ENCODE peak calls at places on chromosomes 16 and 17, in nine cellular contexts. K is iPS-NIHi11; C is activated CD4-positive, alpha-beta T cell treated with anti-CD3 and anti-CD28 coated beads, Interleukin-2, amount 10 ng/mL, durations not matched to agents 7 days and 5 days; U is stimulated activated CD4-positive, alpha-beta T cell treated with anti-CD3 and anti-CD28 coated beads, Interleukin-2, amount 100 ng/mL, for 24 hours; B is AG20443; R is AML-193; L is colonic mucosa; H is Kasumi-1; M is AG09319. J is an unnamed sample.

GRCh38 chr17:27496501-27496943 is 40.3 kb downstream of the KSR1 start:
- DNase-seq in K (peak; percentile 74), R (no peak), B (no peak), L (no peak), U (no peak), C (no peak), H (no peak), M (no peak), J (no peak)

GRCh38 chr16:50360779-50361178 is 8.0 kb downstream of the BRD7 start:
- DNase-seq in B (no peak), C (no peak), K (no peak), U (no peak), R (no peak), L (no peak), H (no peak), M (no peak), J (no peak)

GRCh38 chr16:14087590-14088154 is 16.6 kb downstream of the MRTFB start:
- DNase-seq in H (no peak), K (no peak), C (no peak), R (no peak), B (no peak), L (no peak), M (no peak), U (no peak), J (no peak)

GRCh38 chr16:23896832-23897821 is 61.3 kb downstream of the PRKCB start:
- DNase-seq in L (no peak), R (no peak), M (no peak), U (no peak), B (no peak), C (peak; percentile 17), K (no peak), H (peak; percentile 77), J (no peak)

GRCh38 chr16:9545500-9546437 is 454.3 kb downstream of the HAPSTR1 start:
- DNase-seq in R (no peak), K (no peak), U (no peak), H (no peak), M (no peak), B (no peak), C (no peak), L (no peak), J (no peak)

GRCh38 chr17:73776978-73777567 is 132.8 kb upstream of the SDK2 start:
- DNase-seq in H (no peak), B (no peak), M (no peak), K (no peak), L (no peak), U (no peak), C (no peak), R (no peak), J (no peak)

GRCh38 chr17:50421308-50422031 is 4.5 kb upstream of the ACSF2 start:
- DNase-seq in M (no peak), R (peak; percentile 69), C (peak; percentile 11), K (no peak), U (no peak), B (no peak), H (peak; percentile 65), L (no peak), J (peak; percentile 34)

GRCh38 chr16:57478396-57479024 is 7.8 kb downstream of the DOK4 start:
- DNase-seq in R (no peak), H (no peak), L (no peak), K (no peak), M (no peak), C (no peak), U (no peak), B (no peak), J (no peak)

GRCh38 chr17:30093463-30094147 is 23.0 kb upstream of the NSRP1 start:
- DNase-seq in H (peak; percentile 69), U (peak; percentile 55), B (peak; percentile 84), M (peak; percentile 15), K (peak; percentile 93), C (peak; percentile 57), R (peak; percentile 78), L (peak; percentile 40), J (no peak)

GRCh38 chr16:83994703-83995102 is 26.7 kb downstream of the NECAB2 start:
- DNase-seq in M (no peak), L (no peak), C (no peak), H (no peak), U (no peak), K (no peak), R (no peak), B (no peak), J (no peak)

GRCh38 chr17:5000237-5000639 is 2.5 kb downstream of the KIF1C start:
- DNase-seq in R (no peak), C (no peak), B (peak; percentile 74), M (no peak), U (no peak), L (peak; percentile 53), H (no peak), K (no peak), J (no peak)

GRCh38 chr17:31745964-31746650 is 112.9 kb downstream of the COPRS start:
- DNase-seq in H (no peak), L (no peak), C (no peak), M (no peak), B (no peak), U (no peak), K (no peak), R (no peak), J (no peak)

GRCh38 chr17:20306924-20307323 is 160.4 kb downstream of the LGALS9B start:
- DNase-seq in L (no peak), M (no peak), B (no peak), K (no peak), R (no peak), H (no peak), C (no peak), U (no peak), J (no peak)

GRCh38 chr17:49249292-49249794 is 18.8 kb upstream of the PHOSPHO1 start:
- DNase-seq in H (no peak), M (no peak), U (no peak), R (no peak), K (peak; percentile 69), L (no peak), C (no peak), B (peak; percentile 76), J (no peak)

GRCh38 chr16:77596243-77596642 is 126.1 kb upstream of the NUDT7 start:
- DNase-seq in R (no peak), U (no peak), M (peak; percentile 43), H (no peak), B (no peak), C (no peak), L (no peak), K (no peak), J (no peak)

GRCh38 chr16:84759906-84760305 is 59.9 kb upstream of the CRISPLD2 start:
- DNase-seq in C (no peak), U (no peak), H (no peak), B (no peak), R (no peak), K (no peak), M (no peak), L (no peak), J (no peak)

GRCh38 chr17:31155208-31155810 is 60.5 kb downstream of the NF1 start:
- DNase-seq in C (no peak), B (no peak), M (no peak), H (no peak), K (no peak), R (no peak), U (no peak), L (no peak), J (no peak)

GRCh38 chr17:78429618-78429995 is 51.2 kb downstream of the PGS1 start:
- DNase-seq in U (no peak), M (no peak), B (no peak), R (no peak), K (no peak), L (no peak), C (no peak), H (no peak), J (no peak)

GRCh38 chr16:73771196-73771595 is 525.4 kb upstream of the PSMD7 start:
- DNase-seq in K (no peak), M (no peak), C (no peak), H (no peak), U (no peak), R (no peak), B (no peak), L (no peak), J (no peak)

GRCh38 chr17:601462-602303 is 113.0 kb downstream of the VPS53 start:
- DNase-seq in L (peak; percentile 24), U (no peak), M (no peak), K (no peak), H (no peak), R (peak; percentile 52), C (no peak), B (peak; percentile 36), J (peak; percentile 86)

GRCh38 chr16:69404275-69404805 is 18.5 kb upstream of the TERF2 start:
- DNase-seq in C (no peak), U (no peak), L (peak; percentile 81), R (no peak), B (peak; percentile 65), H (no peak), K (no peak), M (no peak), J (no peak)

GRCh38 chr17:75876190-75876937 is 2.0 kb downstream of the TRIM47 start:
- DNase-seq in K (peak; percentile 76), B (no peak), U (peak; percentile 62), C (peak; percentile 86), L (peak; percentile 90), M (no peak), R (peak; percentile 59), H (peak; percentile 24), J (no peak)

GRCh38 chr17:1471931-1472727 is 16.1 kb upstream of the CRK start:
- DNase-seq in R (no peak), L (no peak), M (no peak), K (no peak), H (no peak), U (no peak), C (no peak), B (no peak), J (no peak)

GRCh38 chr16:61936522-61936921 is 99.7 kb downstream of the CDH8 start:
- DNase-seq in R (no peak), L (no peak), K (no peak), H (peak; percentile 24), B (no peak), U (no peak), M (no peak), C (no peak), J (no peak)

GRCh38 chr17:79927136-79927661 is 88.0 kb upstream of the CBX4 start:
- DNase-seq in K (no peak), L (no peak), H (no peak), M (no peak), R (no peak), C (peak; percentile 16), U (no peak), B (no peak), J (peak; percentile 73)

GRCh38 chr16:2964416-2965223 is 545 bp downstream of the KREMEN2 start:
- DNase-seq in B (peak; percentile 56), L (peak; percentile 68), R (peak; percentile 67), C (peak; percentile 71), K (peak; percentile 93), U (peak; percentile 62), M (no peak), H (peak; percentile 17), J (peak; percentile 47)

GRCh38 chr16:66326995-66327513 is 39.4 kb upstream of the CDH5 start:
- DNase-seq in K (no peak), L (peak; percentile 49), B (no peak), U (no peak), C (no peak), R (no peak), H (no peak), M (no peak), J (no peak)

J was measured in GF-D8.